ENCODE peak calls at places on chromosome 4, in eight cellular contexts. I is PC-3; E is lung; V is breast epithelium; H is pancreas; R is neural progenitor cell; P is CD8-positive, alpha-beta T cell; K is transverse colon. S is an unnamed sample. For H3K4me1, the result is how much of the 10 kb centered on the place peaks cover.

GRCh38 chr4:6109842-6110560 is 90.3 kb downstream of the JAKMIP1 start:
- DNase-seq in I (peak), E (no peak), V (no peak), H (no peak), R (peak), P (peak), K (peak), S (peak)

GRCh38 chr4:109432676-109433075 is 939 bp upstream of the SEC24B start:
- DNase-seq in I (no peak), E (no peak), V (no peak), H (no peak), R (peak), P (no peak), K (no peak), S (no peak)

GRCh38 chr4:119100640-119101039 is 35.0 kb upstream of the MYOZ2 start:
- DNase-seq in I (no peak), E (no peak), V (no peak), H (no peak), R (no peak), P (no peak), K (no peak), S (no peak)

GRCh38 chr4:114659386-114660008 is 60.9 kb downstream of the UGT8 start:
- DNase-seq in I (peak), E (peak), V (peak), H (peak), R (peak), P (no peak), K (peak), S (peak)

GRCh38 chr4:823093-823760 is 2.7 kb downstream of the CPLX1 start:
- DNase-seq in I (no peak), E (no peak), V (no peak), H (no peak), R (no peak), P (no peak), K (no peak), S (no peak)

GRCh38 chr4:7279902-7280301 is 87.6 kb downstream of the SORCS2 start:
- DNase-seq in I (peak), E (no peak), V (no peak), H (no peak), R (no peak), P (no peak), K (no peak), S (no peak)

GRCh38 chr4:173752610-173753009 is 222.6 kb upstream of the HAND2 start:
- DNase-seq in I (peak), E (no peak), V (no peak), H (peak), R (peak), P (no peak), K (peak), S (no peak)

GRCh38 chr4:139745111-139745639 is 79.6 kb downstream of the MGST2 start:
- DNase-seq in I (no peak), E (no peak), V (no peak), H (no peak), R (no peak), P (no peak), K (no peak), S (no peak)

GRCh38 chr4:95637047-95637600 is 88.4 kb upstream of the UNC5C start:
- DNase-seq in I (peak), E (no peak), V (no peak), H (no peak), R (peak), P (no peak), K (no peak), S (no peak)

DNA sequence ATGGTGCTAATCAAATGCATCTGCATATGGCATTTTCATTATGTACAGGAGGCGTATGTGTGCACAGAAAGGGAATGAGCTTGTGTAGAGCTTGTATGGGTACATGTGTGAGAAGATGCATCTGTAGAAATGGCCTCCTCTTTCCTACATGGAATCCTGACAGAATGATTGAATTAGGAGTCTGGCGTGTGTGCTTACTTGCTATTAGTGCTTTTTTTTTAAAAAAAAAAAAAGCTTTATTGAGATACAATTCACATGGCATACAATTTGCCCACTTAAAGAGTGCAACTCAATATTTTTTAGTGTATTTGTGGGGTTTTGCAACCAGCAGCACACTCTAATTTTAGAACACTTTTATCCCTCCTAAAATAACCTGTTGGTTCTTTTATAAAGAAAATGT is 66.1 kb downstream of the TMEM131L start:
- DNase-seq in I (no peak), E (no peak), V (no peak), H (no peak), R (no peak), P (no peak), K (no peak), S (no peak)
- H3K4me1 ChIP-seq in I (under half), E (under half), V (under half), H (under half), R (under half), P (half or more), K (under half), S (half or more)

GRCh38 chr4:87080462-87080861 is 140.0 kb downstream of the KLHL8 start:
- DNase-seq in I (no peak), E (no peak), V (no peak), H (no peak), R (no peak), P (no peak), K (no peak), S (no peak)
- TF ChIP-seq CTCF in I (no peak), E (no peak), V (no peak), H (no peak), R (no peak), P (no peak), K (no peak), S (no peak)

GRCh38 chr4:76208005-76208765 is 5.4 kb downstream of the SCARB2 start:
- DNase-seq in I (peak), E (peak), V (peak), H (peak), R (no peak), P (no peak), K (peak), S (peak)

GRCh38 chr4:76210502-76210901 is 3.1 kb downstream of the SCARB2 start:
- DNase-seq in I (no peak), E (no peak), V (no peak), H (no peak), R (no peak), P (no peak), K (no peak), S (no peak)

GRCh38 chr4:76211769-76212168 is 1.9 kb downstream of the SCARB2 start:
- DNase-seq in I (no peak), E (no peak), V (no peak), H (no peak), R (no peak), P (no peak), K (no peak), S (no peak)

GRCh38 chr4:76212301-76212700 is 1.3 kb downstream of the SCARB2 start:
- DNase-seq in I (no peak), E (no peak), V (no peak), H (no peak), R (no peak), P (no peak), K (no peak), S (no peak)

DNA sequence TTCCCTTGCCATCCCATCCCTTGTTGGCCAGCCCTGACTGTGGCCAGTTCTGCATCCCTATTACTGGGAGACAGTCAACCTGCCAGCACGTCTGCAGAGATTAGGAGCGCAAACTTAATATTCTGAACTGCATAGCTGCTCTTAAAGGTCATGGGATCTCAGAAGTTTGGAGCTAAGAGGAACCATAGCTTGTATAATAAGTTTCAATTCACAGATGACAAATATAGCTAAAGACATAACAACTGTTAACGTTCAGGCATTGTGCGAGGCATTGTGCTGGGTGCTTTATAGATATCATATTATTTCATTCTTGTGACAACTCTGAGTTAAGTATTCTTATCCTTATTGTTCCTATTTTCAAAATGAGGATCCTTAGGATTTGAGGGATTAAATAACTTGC is 3.7 kb downstream of the SCARB2 start:
- DNase-seq in I (no peak), E (no peak), V (no peak), H (no peak), R (no peak), P (no peak), K (no peak), S (no peak)
- H3K4me1 ChIP-seq in I (half or more), E (half or more), V (under half), H (under half), R (under half), P (under half), K (half or more), S (half or more)

GRCh38 chr4:142743071-142743825 is 102.9 kb downstream of the INPP4B start:
- DNase-seq in I (peak), E (no peak), V (no peak), H (no peak), R (no peak), P (no peak), K (no peak), S (no peak)

GRCh38 chr4:142741995-142742394 is 104.1 kb downstream of the INPP4B start:
- DNase-seq in I (peak), E (no peak), V (no peak), H (no peak), R (peak), P (no peak), K (no peak), S (no peak)
- TF ChIP-seq CTCF in I (peak), E (no peak), V (no peak), H (no peak), R (peak), P (no peak), K (no peak), S (no peak)

S was measured in stomach.